ENCODE peak calls at places on chromosomes 1 and 21, in four cellular contexts. Y, F, B and T are unnamed samples.
A peak's percentile ranks its signal among the peaks of the same experiment; 100 is the strongest.

GRCh38 chr1:61143821-61144220 is 61.5 kb downstream of the NFIA start:
- DNase-seq in F (no peak), B (no peak), Y (no peak), T (no peak)

GRCh38 chr1:39524171-39524570 is 32.7 kb downstream of the BMP8A start:
- DNase-seq in F (no peak), Y (no peak), B (no peak), T (no peak)

GRCh38 chr1:210597555-210598134 is 268.9 kb downstream of the HHAT start:
- DNase-seq in F (peak; percentile 7), Y (peak; percentile 96), B (peak; percentile 14), T (peak; percentile 97)

GRCh38 chr21:42818328-42818749 is 61.0 kb downstream of the WDR4 start:
- DNase-seq in Y (peak; percentile 39), F (no peak), B (peak; percentile 71), T (no peak)

GRCh38 chr1:56095924-56096655 is 483.3 kb downstream of the PLPP3 start:
- DNase-seq in F (no peak), Y (peak; percentile 93), B (no peak), T (no peak)

GRCh38 chr1:22932803-22933470 is 39.7 kb downstream of the LACTBL1 start:
- DNase-seq in F (no peak), B (no peak), Y (no peak), T (no peak)

GRCh38 chr21:32206631-32207030 is 72.2 kb downstream of the MIS18A start:
- DNase-seq in B (no peak), F (no peak), Y (no peak), T (no peak)

GRCh38 chr1:90198616-90199015 is 203.7 kb downstream of the ZNF326 start:
- DNase-seq in F (no peak), B (no peak), Y (no peak), T (no peak)

GRCh38 chr1:82934069-82934468 is 1064.9 kb downstream of the TTLL7 start:
- DNase-seq in F (no peak), B (no peak), Y (no peak), T (no peak)

GRCh38 chr1:10771789-10772188 is 24.7 kb downstream of the CASZ1 start:
- DNase-seq in F (no peak), B (no peak), Y (no peak), T (no peak)

GRCh38 chr1:51071291-51071690 is 30.7 kb upstream of the C1orf185 start:
- DNase-seq in F (no peak), B (no peak), Y (no peak), T (no peak)

GRCh38 chr1:8171751-8172464 is 145.8 kb upstream of the ERRFI1 start:
- DNase-seq in B (no peak), F (no peak), Y (peak; percentile 64), T (no peak)

GRCh38 chr1:21344098-21344749 is 54.0 kb upstream of the ECE1 start:
- DNase-seq in B (no peak), Y (no peak), F (no peak), T (no peak)

GRCh38 chr21:37008705-37009104 is 2.2 kb downstream of the RIPPLY3 start:
- DNase-seq in F (no peak), Y (no peak), B (no peak), T (no peak)

GRCh38 chr1:205767248-205767647 is 8.0 kb downstream of the RAB29 start:
- DNase-seq in Y (no peak), B (no peak), F (no peak), T (no peak)

GRCh38 chr1:85278853-85279314 is 2.5 kb upstream of the BCL10 start:
- DNase-seq in F (no peak), Y (peak; percentile 98), B (peak; percentile 79), T (peak; percentile 72)

GRCh38 chr21:41170442-41170841 is 2.5 kb downstream of the BACE2 start:
- DNase-seq in Y (peak; percentile 34), F (no peak), B (peak; percentile 58), T (peak; percentile 56)

GRCh38 chr1:202821467-202821866 is 10.7 kb downstream of the PCAT6 start:
- DNase-seq in B (no peak), F (no peak), Y (peak; percentile 58), T (no peak)

GRCh38 chr1:230382060-230382491 is 44.1 kb downstream of the PGBD5 start:
- DNase-seq in B (no peak), Y (no peak), F (no peak), T (peak; percentile 28)

GRCh38 chr1:21703318-21703963 is 34.3 kb upstream of the RAP1GAP start:
- DNase-seq in F (no peak), Y (peak; percentile 88), B (peak; percentile 48), T (peak; percentile 57)

GRCh38 chr1:61441723-61442262 is 283.1 kb downstream of the TM2D1 start:
- DNase-seq in B (no peak), F (no peak), Y (no peak), T (no peak)

GRCh38 chr1:84174051-84174556 is 30.0 kb downstream of the PRKACB start:
- DNase-seq in B (no peak), Y (peak; percentile 65), F (no peak), T (peak; percentile 0)

GRCh38 chr1:221961532-221962292 is 219.8 kb upstream of the DUSP10 start:
- DNase-seq in F (peak; percentile 55), B (peak; percentile 35), Y (peak; percentile 61), T (peak; percentile 19)

GRCh38 chr1:39081266-39082139 is 55.4 kb downstream of the NDUFS5 start:
- DNase-seq in Y (no peak), F (no peak), B (peak; percentile 63), T (no peak)

GRCh38 chr1:182599339-182599738 is 4.8 kb downstream of the RGS16 start:
- DNase-seq in Y (no peak), B (peak; percentile 60), F (no peak), T (no peak)

GRCh38 chr1:32063261-32063681 is 9.5 kb upstream of the TMEM39B start:
- DNase-seq in B (peak; percentile 57), Y (peak; percentile 76), F (no peak), T (peak; percentile 63)

GRCh38 chr1:29802181-29803068 is 566.1 kb downstream of the PTPRU start:
- DNase-seq in Y (no peak), F (no peak), B (no peak), T (no peak)

GRCh38 chr1:247113094-247113497 is 8.9 kb upstream of the ZNF669 start:
- DNase-seq in B (peak; percentile 14), F (no peak), Y (no peak), T (no peak)

GRCh38 chr1:71228727-71229371 is 148.0 kb upstream of the ZRANB2 start:
- DNase-seq in B (no peak), Y (no peak), F (no peak), T (no peak)

GRCh38 chr1:109532365-109533136 is 7.1 kb upstream of the GPR61 start:
- DNase-seq in B (peak; percentile 88), F (no peak), Y (peak; percentile 68), T (peak; percentile 64)

GRCh38 chr1:26993237-26994019 is at the start of gene TRNP1:
- DNase-seq in Y (peak; percentile 78), B (peak; percentile 99), F (no peak), T (peak; percentile 77)

GRCh38 chr1:211830055-211830329 is 571 bp downstream of the LPGAT1 start:
- DNase-seq in Y (no peak), F (no peak), B (no peak), T (no peak)

GRCh38 chr1:156126043-156126700 is 11.7 kb downstream of the LMNA start:
- DNase-seq in B (peak; percentile 74), F (no peak), Y (peak; percentile 96), T (peak; percentile 96)

GRCh38 chr1:204340137-204340536 is 19.6 kb downstream of the PLEKHA6 start:
- DNase-seq in B (no peak), Y (no peak), F (no peak), T (no peak)

GRCh38 chr1:184911103-184911502 is 63.2 kb downstream of the NIBAN1 start:
- DNase-seq in B (no peak), F (no peak), Y (peak; percentile 49), T (no peak)

GRCh38 chr1:235601087-235601486 is 48.5 kb downstream of the GNG4 start:
- DNase-seq in B (no peak), F (no peak), Y (no peak), T (no peak)

GRCh38 chr1:61051455-61052392 is 30.6 kb upstream of the NFIA start:
- DNase-seq in F (no peak), Y (no peak), B (peak; percentile 37), T (no peak)

GRCh38 chr1:199684686-199685273 is 342.7 kb upstream of the NR5A2 start:
- DNase-seq in F (peak; percentile 8), Y (peak; percentile 82), B (peak; percentile 44), T (peak; percentile 56)

GRCh38 chr1:100034465-100034864 is 64.7 kb downstream of the SLC35A3 start:
- DNase-seq in B (peak; percentile 60), F (no peak), Y (peak; percentile 38), T (peak; percentile 31)

GRCh38 chr1:9233241-9233941 is 1.2 kb upstream of the H6PD start:
- DNase-seq in B (no peak), F (no peak), Y (peak; percentile 66), T (no peak)

GRCh38 chr1:33220701-33221384 is 35.4 kb upstream of the ZNF362 start:
- DNase-seq in F (no peak), Y (no peak), B (no peak), T (no peak)
- TF ChIP-seq ELK1 in F (no peak), Y (no peak), B (no peak), T (no peak)

GRCh38 chr1:58799080-58799479 is 15.2 kb upstream of the JUN start:
- DNase-seq in Y (no peak), B (no peak), F (no peak), T (no peak)
- TF ChIP-seq ELK1 in Y (no peak), B (no peak), F (no peak), T (no peak)

GRCh38 chr1:231926933-231927332 is 300.3 kb downstream of the DISC1 start:
- DNase-seq in Y (no peak), F (no peak), B (no peak), T (no peak)

GRCh38 chr1:231931146-231931545 is 304.6 kb downstream of the DISC1 start:
- DNase-seq in Y (no peak), B (no peak), F (no peak), T (no peak)

GRCh38 chr1:231930257-231930947 is 303.8 kb downstream of the DISC1 start:
- DNase-seq in Y (no peak), B (no peak), F (no peak), T (no peak)

GRCh38 chr1:231927431-231927830 is 300.8 kb downstream of the DISC1 start:
- DNase-seq in F (no peak), B (no peak), Y (no peak), T (no peak)

DNA sequence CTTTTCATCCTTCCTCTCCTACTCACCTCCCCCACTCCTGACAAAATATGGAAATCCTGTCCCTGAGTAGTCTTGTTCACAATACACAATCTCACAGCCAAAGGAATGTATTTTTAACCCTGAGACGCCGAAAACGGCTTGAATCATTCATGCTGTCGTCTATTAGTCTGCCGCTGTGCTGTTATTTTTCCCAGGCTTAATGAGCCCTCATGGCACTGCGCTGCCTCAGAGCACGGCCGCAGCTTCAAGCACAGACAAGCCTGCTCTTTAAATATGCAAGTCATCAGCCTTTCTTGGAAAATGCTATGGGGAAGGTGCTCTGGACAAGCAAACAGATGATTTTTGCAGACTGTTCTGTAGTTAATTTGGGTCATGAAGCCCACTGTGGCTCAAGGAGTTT is 302.7 kb downstream of the DISC1 start:
- DNase-seq in Y (peak; percentile 67), B (no peak), F (no peak), T (no peak)
- TF ChIP-seq ELK1 in Y (no peak), B (no peak), F (no peak), T (no peak)

DNA sequence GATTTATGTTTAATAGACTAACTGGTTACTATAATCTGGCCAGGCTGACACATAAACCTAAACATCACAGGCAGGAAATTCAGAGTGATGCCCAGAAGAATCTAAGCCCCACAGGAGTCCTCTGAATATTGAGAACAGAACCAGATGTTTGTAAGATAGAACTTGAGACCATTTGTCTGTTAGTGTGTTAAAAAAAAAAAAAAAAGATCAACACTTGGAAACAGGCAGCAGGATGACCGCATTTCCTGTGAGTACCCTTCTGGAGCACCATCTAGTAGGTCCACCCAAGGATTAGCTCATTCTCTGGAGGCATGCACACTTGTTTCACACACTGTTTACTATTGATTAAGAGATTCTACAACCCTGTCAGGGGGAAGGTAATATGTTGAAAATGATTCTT is 111.4 kb upstream of the VANGL1 start:
- DNase-seq in Y (peak; percentile 71), F (no peak), B (no peak), T (no peak)
- TF ChIP-seq ELK1 in Y (no peak), F (no peak), B (no peak), T (no peak)